ENCODE peak calls at places on chromosome 1, in five cellular contexts. One of them, this sample, is unnamed.

GRCh38 chr1:1986451-1987141 is 17.0 kb downstream of the CFAP74 start:
- DNase-seq in A549: no peak
- DNase-seq in aorta: no peak
- DNase-seq in tibial artery: no peak
- DNase-seq in cardiac fibroblast: no peak
- DNase-seq in this sample: no peak

GRCh38 chr1:9376886-9377333 is 84.2 kb downstream of the SPSB1 start:
- DNase-seq in A549: no peak
- DNase-seq in cardiac fibroblast: peak
- DNase-seq in aorta: peak
- DNase-seq in tibial artery: peak
- DNase-seq in this sample: no peak

GRCh38 chr1:40847023-40847740 is 15.0 kb downstream of the CITED4 start:
- DNase-seq in aorta: no peak
- DNase-seq in A549: no peak
- DNase-seq in tibial artery: no peak
- DNase-seq in cardiac fibroblast: no peak
- DNase-seq in this sample: peak

GRCh38 chr1:28096210-28097099 is 8.0 kb upstream of the EYA3 start:
- DNase-seq in cardiac fibroblast: no peak
- DNase-seq in aorta: no peak
- DNase-seq in A549: no peak
- DNase-seq in tibial artery: no peak
- DNase-seq in this sample: no peak

GRCh38 chr1:162905759-162906158 is 44.8 kb upstream of the CCDC190 start:
- DNase-seq in A549: peak
- DNase-seq in aorta: no peak
- DNase-seq in tibial artery: no peak
- DNase-seq in cardiac fibroblast: peak
- DNase-seq in this sample: no peak

GRCh38 chr1:63779338-63779819 is 5.6 kb downstream of the ROR1 start:
- DNase-seq in tibial artery: no peak
- DNase-seq in aorta: no peak
- DNase-seq in cardiac fibroblast: no peak
- DNase-seq in A549: no peak
- DNase-seq in this sample: no peak

GRCh38 chr1:34013136-34013535 is 149.3 kb downstream of the HMGB4 start:
- DNase-seq in cardiac fibroblast: no peak
- DNase-seq in A549: no peak
- DNase-seq in tibial artery: no peak
- DNase-seq in aorta: no peak
- DNase-seq in this sample: no peak

GRCh38 chr1:230487773-230488428 is 61.8 kb upstream of the PGBD5 start:
- DNase-seq in A549: no peak
- DNase-seq in aorta: no peak
- DNase-seq in tibial artery: no peak
- DNase-seq in cardiac fibroblast: no peak
- DNase-seq in this sample: no peak

GRCh38 chr1:246781212-246781611 is 57.0 kb downstream of the SCCPDH start:
- DNase-seq in cardiac fibroblast: no peak
- DNase-seq in A549: no peak
- DNase-seq in tibial artery: peak
- DNase-seq in aorta: no peak
- DNase-seq in this sample: no peak

GRCh38 chr1:8314346-8315280 is 3.3 kb upstream of the SLC45A1 start:
- DNase-seq in tibial artery: peak
- DNase-seq in cardiac fibroblast: peak
- DNase-seq in A549: peak
- DNase-seq in aorta: peak
- DNase-seq in this sample: peak

GRCh38 chr1:8315573-8316475 is 2.1 kb upstream of the SLC45A1 start:
- DNase-seq in cardiac fibroblast: no peak
- DNase-seq in tibial artery: no peak
- DNase-seq in aorta: no peak
- DNase-seq in A549: peak
- DNase-seq in this sample: no peak

GRCh38 chr1:8318436-8318835 is 522 bp downstream of the SLC45A1 start:
- DNase-seq in aorta: no peak
- DNase-seq in tibial artery: no peak
- DNase-seq in cardiac fibroblast: no peak
- DNase-seq in A549: no peak
- DNase-seq in this sample: no peak

GRCh38 chr1:8321612-8322011 is 3.7 kb downstream of the SLC45A1 start:
- DNase-seq in aorta: no peak
- DNase-seq in tibial artery: no peak
- DNase-seq in cardiac fibroblast: no peak
- DNase-seq in A549: no peak
- DNase-seq in this sample: no peak

DNA sequence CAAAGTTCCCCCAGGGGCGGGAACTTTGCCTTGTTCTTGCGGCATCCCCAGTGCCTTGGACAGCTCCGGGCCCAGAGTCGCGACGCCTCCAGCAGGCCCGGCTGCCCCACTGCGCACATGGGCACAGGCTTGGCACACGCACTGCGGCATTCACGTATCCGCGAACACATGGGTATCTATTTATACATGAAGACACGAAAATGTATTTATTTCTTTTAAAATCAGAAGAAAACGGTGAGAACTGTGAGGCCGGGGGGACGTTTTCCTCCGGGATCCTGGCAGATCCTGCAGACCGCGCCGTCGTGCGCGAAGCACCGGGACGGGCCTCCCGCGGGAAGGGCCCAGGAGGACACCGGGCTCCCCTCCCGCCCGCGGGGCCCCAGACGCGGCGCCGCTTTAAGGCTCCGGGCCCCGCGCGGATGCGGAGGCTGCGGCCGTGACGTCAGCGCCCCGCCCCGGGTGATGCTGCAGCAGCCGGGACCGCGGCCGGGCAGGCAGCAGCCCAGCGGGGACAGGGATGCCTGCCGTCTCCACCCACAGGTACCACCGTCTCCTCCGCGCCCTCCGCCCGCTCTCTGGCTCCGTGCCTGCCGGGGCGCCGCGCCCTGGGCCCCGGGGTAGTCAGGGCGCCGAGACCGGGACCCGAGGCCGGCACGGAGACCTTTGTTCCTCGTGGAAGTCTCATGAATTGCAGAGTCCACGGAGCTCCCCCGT is at the start of gene SLC45A1:
- DNase-seq in tibial artery: peak
- DNase-seq in cardiac fibroblast: peak
- DNase-seq in aorta: peak
- DNase-seq in A549: peak
- DNase-seq in this sample: peak
- H3K4me3 ChIP-seq in tibial artery: peak
- H3K4me3 ChIP-seq in cardiac fibroblast: peak
- H3K4me3 ChIP-seq in aorta: peak
- H3K4me3 ChIP-seq in A549: peak
- H3K4me3 ChIP-seq in this sample: peak

GRCh38 chr1:116324411-116324810 is 48.6 kb upstream of the ATP1A1 start:
- DNase-seq in aorta: no peak
- DNase-seq in A549: no peak
- DNase-seq in cardiac fibroblast: no peak
- DNase-seq in tibial artery: no peak
- DNase-seq in this sample: no peak
- H3K4me3 ChIP-seq in aorta: no peak
- H3K4me3 ChIP-seq in A549: no peak
- H3K4me3 ChIP-seq in cardiac fibroblast: no peak
- H3K4me3 ChIP-seq in tibial artery: no peak
- H3K4me3 ChIP-seq in this sample: no peak

GRCh38 chr1:51188230-51188629 is 47.8 kb upstream of the RNF11 start:
- DNase-seq in aorta: no peak
- DNase-seq in cardiac fibroblast: no peak
- DNase-seq in A549: no peak
- DNase-seq in tibial artery: no peak
- DNase-seq in this sample: no peak

GRCh38 chr1:51189421-51190073 is 46.5 kb upstream of the RNF11 start:
- DNase-seq in tibial artery: no peak
- DNase-seq in A549: peak
- DNase-seq in cardiac fibroblast: peak
- DNase-seq in aorta: no peak
- DNase-seq in this sample: no peak

GRCh38 chr1:51190996-51191395 is 45.1 kb upstream of the RNF11 start:
- DNase-seq in A549: no peak
- DNase-seq in tibial artery: no peak
- DNase-seq in cardiac fibroblast: no peak
- DNase-seq in aorta: no peak
- DNase-seq in this sample: no peak

GRCh38 chr1:51192213-51192843 is 43.7 kb upstream of the RNF11 start:
- DNase-seq in aorta: peak
- DNase-seq in tibial artery: peak
- DNase-seq in A549: peak
- DNase-seq in cardiac fibroblast: peak
- DNase-seq in this sample: no peak

GRCh38 chr1:51193564-51193963 is 42.5 kb upstream of the RNF11 start:
- DNase-seq in tibial artery: no peak
- DNase-seq in A549: no peak
- DNase-seq in aorta: no peak
- DNase-seq in cardiac fibroblast: no peak
- DNase-seq in this sample: no peak
- H3K4me3 ChIP-seq in tibial artery: no peak
- H3K4me3 ChIP-seq in A549: no peak
- H3K4me3 ChIP-seq in aorta: no peak
- H3K4me3 ChIP-seq in cardiac fibroblast: no peak
- H3K4me3 ChIP-seq in this sample: no peak

DNA sequence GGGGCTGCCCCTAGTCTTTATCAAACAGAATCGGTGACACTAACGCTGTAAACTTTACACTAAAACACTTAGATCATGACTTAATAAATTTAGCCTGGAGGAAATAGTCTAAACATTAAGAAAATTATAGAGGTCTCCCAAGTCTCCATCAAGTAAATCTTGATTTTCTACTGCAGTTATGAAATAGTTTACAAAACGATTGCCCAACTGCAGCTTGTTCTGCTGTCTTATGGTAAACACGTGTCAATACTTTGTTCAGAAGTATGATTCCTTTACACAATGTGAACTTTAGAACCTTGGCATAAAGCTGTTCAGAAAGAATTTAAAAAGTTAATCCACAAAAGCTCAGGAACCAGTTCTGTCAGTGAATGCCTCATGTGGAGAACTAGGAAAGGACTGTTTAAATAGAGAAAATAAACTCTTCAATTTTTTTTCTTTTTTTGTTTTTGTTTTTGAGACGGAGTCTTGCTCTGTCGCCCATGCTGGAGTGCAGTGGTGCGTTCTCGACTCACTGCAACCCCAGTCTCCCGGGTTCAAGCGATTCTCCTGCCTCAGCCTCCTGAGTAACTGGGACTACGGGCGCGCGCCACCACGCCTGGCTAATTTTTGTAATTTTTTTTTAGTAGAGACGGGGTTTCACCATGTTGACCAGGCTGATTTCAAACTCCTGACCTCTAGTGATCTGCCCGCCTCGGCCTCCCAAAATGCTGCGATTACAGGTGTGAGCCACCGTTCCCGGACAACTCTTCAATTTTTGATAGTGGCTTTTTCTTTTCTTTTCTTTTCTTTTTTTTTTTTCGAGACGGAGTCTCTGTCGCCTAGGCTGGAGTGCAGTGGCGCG is 1.6 kb downstream of the DDI2 start:
- DNase-seq in A549: peak
- DNase-seq in aorta: no peak
- DNase-seq in tibial artery: no peak
- DNase-seq in cardiac fibroblast: peak
- DNase-seq in this sample: no peak
- H3K4me3 ChIP-seq in A549: peak
- H3K4me3 ChIP-seq in aorta: peak
- H3K4me3 ChIP-seq in tibial artery: peak
- H3K4me3 ChIP-seq in cardiac fibroblast: peak
- H3K4me3 ChIP-seq in this sample: peak

GRCh38 chr1:159008744-159009188 is 941 bp upstream of the IFI16 start:
- DNase-seq in aorta: no peak
- DNase-seq in cardiac fibroblast: peak
- DNase-seq in tibial artery: no peak
- DNase-seq in A549: no peak
- DNase-seq in this sample: peak

GRCh38 chr1:159009287-159009686 is 420 bp upstream of the IFI16 start:
- DNase-seq in A549: no peak
- DNase-seq in aorta: no peak
- DNase-seq in cardiac fibroblast: no peak
- DNase-seq in tibial artery: no peak
- DNase-seq in this sample: no peak

GRCh38 chr1:159011701-159012100 is 2.0 kb downstream of the IFI16 start:
- DNase-seq in A549: no peak
- DNase-seq in cardiac fibroblast: no peak
- DNase-seq in tibial artery: no peak
- DNase-seq in aorta: no peak
- DNase-seq in this sample: no peak

GRCh38 chr1:159010398-159010797 is 691 bp downstream of the IFI16 start:
- DNase-seq in cardiac fibroblast: no peak
- DNase-seq in aorta: no peak
- DNase-seq in tibial artery: no peak
- DNase-seq in A549: no peak
- DNase-seq in this sample: no peak

DNA sequence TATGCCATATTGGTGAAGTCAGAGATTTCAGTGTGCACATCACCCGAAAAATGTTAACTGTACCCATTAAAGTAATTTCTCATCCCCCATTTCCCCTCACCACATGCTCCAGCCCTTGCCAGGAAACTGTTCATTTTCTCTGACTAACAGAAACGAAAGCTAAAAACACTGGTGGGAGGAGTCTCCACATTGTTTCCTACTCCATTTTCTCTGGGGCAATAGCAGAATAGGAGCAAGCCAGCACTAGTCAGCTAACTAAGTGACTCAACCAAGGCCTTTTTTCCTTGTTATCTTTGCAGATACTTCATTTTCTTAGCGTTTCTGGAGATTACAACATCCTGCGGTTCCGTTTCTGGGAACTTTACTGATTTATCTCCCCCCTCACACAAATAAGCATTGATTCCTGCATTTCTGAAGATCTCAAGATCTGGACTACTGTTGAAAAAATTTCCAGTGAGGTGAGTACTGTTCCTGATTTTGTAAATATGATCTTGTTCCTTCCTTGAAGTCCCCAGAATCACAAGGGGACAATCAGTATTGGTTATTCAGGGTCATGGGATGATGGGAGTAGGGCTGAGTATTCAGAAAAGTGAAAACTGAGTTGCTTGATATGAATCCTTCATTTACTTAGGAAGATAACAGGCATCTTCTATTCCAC is at the start of gene IFI16:
- DNase-seq in A549: peak
- DNase-seq in aorta: no peak
- DNase-seq in cardiac fibroblast: peak
- DNase-seq in tibial artery: no peak
- DNase-seq in this sample: no peak
- H3K4me3 ChIP-seq in A549: peak
- H3K4me3 ChIP-seq in aorta: peak
- H3K4me3 ChIP-seq in cardiac fibroblast: peak
- H3K4me3 ChIP-seq in tibial artery: peak
- H3K4me3 ChIP-seq in this sample: peak

GRCh38 chr1:218499021-218499691 is 154.0 kb downstream of the TGFB2 start:
- DNase-seq in tibial artery: no peak
- DNase-seq in A549: peak
- DNase-seq in aorta: no peak
- DNase-seq in cardiac fibroblast: peak
- DNase-seq in this sample: no peak
- H3K4me3 ChIP-seq in tibial artery: peak
- H3K4me3 ChIP-seq in A549: peak
- H3K4me3 ChIP-seq in aorta: peak
- H3K4me3 ChIP-seq in cardiac fibroblast: no peak
- H3K4me3 ChIP-seq in this sample: no peak

GRCh38 chr1:202292773-202293172 is 49.0 kb downstream of the UBE2T start:
- DNase-seq in tibial artery: no peak
- DNase-seq in cardiac fibroblast: no peak
- DNase-seq in A549: no peak
- DNase-seq in aorta: no peak
- DNase-seq in this sample: no peak
- H3K4me3 ChIP-seq in tibial artery: no peak
- H3K4me3 ChIP-seq in cardiac fibroblast: no peak
- H3K4me3 ChIP-seq in A549: no peak
- H3K4me3 ChIP-seq in aorta: no peak
- H3K4me3 ChIP-seq in this sample: no peak

This sample was measured in spleen.